ENCODE peak calls at places on chromosome 6, in ten cellular contexts. M is HS-27A; T is EL; W is stimulated activated CD4-positive, alpha-beta T cell treated with anti-CD3 and anti-CD28 coated beads, Interleukin-12 subunit alpha, Interleukin-12 subunit beta, amount 100 ng/mL, for 48 hours; J is stimulated activated CD8-positive, alpha-beta memory T cell treated with anti-CD3 and anti-CD28 coated beads, Interleukin-15, amount 100 ng/mL, for 4 hours; D is HS-5; R is choroid plexus epithelial cell; A is small intestine; B is CD8-positive, alpha-beta memory T cell; C is activated CD4-positive, alpha-beta T cell treated with anti-CD3 and anti-CD28 coated beads, Interleukin-2, amount 50 U/mL, for 48 hours. H is an unnamed sample.

GRCh38 chr6:136927313-136927712 is 5.2 kb downstream of the SLC35D3 start:
- DNase-seq in R (peak; percentile 53), T (peak; percentile 6), J (no peak), A (no peak), C (peak; percentile 9), D (no peak), B (no peak), M (no peak), W (no peak), H (no peak)

GRCh38 chr6:133768656-133769295 is 120.1 kb upstream of the TCF21 start:
- DNase-seq in W (no peak), B (no peak), A (no peak), J (no peak), M (no peak), R (peak; percentile 41), C (no peak), D (no peak), T (no peak), H (no peak)

GRCh38 chr6:57423468-57423867 is 106.0 kb downstream of the PRIM2 start:
- DNase-seq in W (no peak), A (no peak), M (no peak), T (peak; percentile 12), D (no peak), B (no peak), R (peak; percentile 6), C (no peak), J (no peak), H (no peak)

GRCh38 chr6:69696273-69696672 is 100.5 kb downstream of the LMBRD1 start:
- DNase-seq in J (no peak), T (peak; percentile 8), W (no peak), R (peak; percentile 28), M (no peak), C (no peak), B (no peak), A (no peak), D (no peak), H (no peak)

GRCh38 chr6:14375940-14376339 is 258.4 kb downstream of the CD83 start:
- DNase-seq in W (no peak), D (no peak), A (no peak), T (no peak), R (no peak), B (no peak), C (no peak), J (no peak), M (no peak), H (no peak)

GRCh38 chr6:157999100-158000051 is 17.7 kb downstream of the SYNJ2 start:
- DNase-seq in R (no peak), W (no peak), D (no peak), A (no peak), M (no peak), J (no peak), C (no peak), T (no peak), B (no peak), H (no peak)

GRCh38 chr6:169177516-169178196 is 76.0 kb downstream of the THBS2 start:
- DNase-seq in C (no peak), D (no peak), R (peak; percentile 56), T (no peak), B (no peak), A (no peak), M (no peak), W (no peak), J (no peak), H (no peak)

GRCh38 chr6:56334937-56335336 is 87.6 kb upstream of the COL21A1 start:
- DNase-seq in D (peak; percentile 78), B (no peak), M (no peak), A (no peak), J (no peak), C (no peak), T (peak; percentile 80), W (no peak), R (peak; percentile 69), H (no peak)

GRCh38 chr6:43076093-43076927 is at the start of gene PTK7:
- DNase-seq in M (no peak), C (peak; percentile 28), J (no peak), A (no peak), D (no peak), T (peak; percentile 64), W (no peak), B (no peak), R (peak; percentile 78), H (peak; percentile 67)

GRCh38 chr6:37551867-37552266 is 52.2 kb upstream of the CCDC167 start:
- DNase-seq in B (no peak), W (no peak), M (no peak), A (no peak), C (no peak), T (no peak), R (no peak), D (no peak), J (no peak), H (no peak)

GRCh38 chr6:16832721-16833120 is 71.5 kb upstream of the ATXN1 start:
- DNase-seq in A (no peak), D (no peak), R (no peak), M (no peak), W (no peak), T (no peak), B (no peak), C (no peak), J (no peak), H (no peak)

GRCh38 chr6:84811351-84811750 is 47.0 kb upstream of the TBX18 start:
- DNase-seq in A (no peak), M (no peak), B (no peak), R (no peak), J (no peak), C (no peak), D (no peak), T (no peak), W (no peak), H (no peak)

GRCh38 chr6:36641543-36641942 is 37.0 kb upstream of the CDKN1A start:
- DNase-seq in R (no peak), W (no peak), D (no peak), M (no peak), T (no peak), A (peak; percentile 88), J (no peak), B (no peak), C (no peak), H (no peak)

GRCh38 chr6:105345506-105345905 is 57.4 kb downstream of the PREP start:
- DNase-seq in C (no peak), T (no peak), M (no peak), D (no peak), R (no peak), W (no peak), J (no peak), B (no peak), A (no peak), H (no peak)

H was measured in amniotic stem cell.